ENCODE peak calls at places on chromosome 7, in four cellular contexts. J is GM04503; O is stimulated activated CD8-positive, alpha-beta memory T cell treated with anti-CD3 and anti-CD28 coated beads, Interleukin-2, amount 100 ng/mL, for 48 hours; K is EH. R is an unnamed sample.

GRCh38 chr7:100540073-100540723 is 1.2 kb downstream of the AGFG2 start:
- DNase-seq in J (no peak), K (no peak), O (no peak), R (peak; percentile 53)

GRCh38 chr7:135160858-135161653 is 9.5 kb downstream of the CYREN start:
- DNase-seq in K (peak; percentile 12), J (no peak), O (no peak), R (no peak)

GRCh38 chr7:28922618-28923331 is 35.4 kb downstream of the TRIL start:
- DNase-seq in O (peak; percentile 39), K (peak; percentile 68), J (no peak), R (peak; percentile 69)

GRCh38 chr7:1397491-1398327 is 61.6 kb downstream of the MICALL2 start:
- DNase-seq in O (no peak), J (peak; percentile 49), K (peak; percentile 80), R (no peak)

GRCh38 chr7:24877790-24878311 is 102.1 kb downstream of the OSBPL3 start:
- DNase-seq in O (no peak), K (no peak), J (no peak), R (no peak)

GRCh38 chr7:135773451-135773850 is 24.8 kb upstream of the FAM180A start:
- DNase-seq in K (no peak), O (no peak), J (no peak), R (peak; percentile 36)

GRCh38 chr7:22318376-22318775 is 38.6 kb downstream of the RAPGEF5 start:
- DNase-seq in O (no peak), K (no peak), J (no peak), R (no peak)

GRCh38 chr7:129480674-129481363 is 21.5 kb upstream of the SMKR1 start:
- DNase-seq in O (no peak), J (no peak), K (peak; percentile 16), R (no peak)

GRCh38 chr7:104552102-104552501 is 223.7 kb downstream of the LHFPL3 start:
- DNase-seq in K (peak; percentile 36), O (no peak), J (no peak), R (peak; percentile 53)

GRCh38 chr7:42023216-42023724 is 213.7 kb downstream of the GLI3 start:
- DNase-seq in K (no peak), O (no peak), J (no peak), R (no peak)

GRCh38 chr7:123749537-123749857 is 694 bp upstream of the WASL start:
- DNase-seq in K (peak; percentile 71), O (peak; percentile 17), J (peak; percentile 25), R (no peak)

GRCh38 chr7:14023838-14024237 is 34.4 kb upstream of the ETV1 start:
- DNase-seq in O (no peak), J (no peak), K (no peak), R (no peak)

GRCh38 chr7:149460493-149461330 is at the start of gene ZNF777:
- DNase-seq in J (peak; percentile 50), O (peak; percentile 59), K (peak; percentile 90), R (peak; percentile 88)